ENCODE peak calls at places on chromosomes 13 and 19, in ten cellular contexts. I is WERI-Rb-1; W is neuronal stem cell; F is ascending aorta; X is neural crest cell; G is NCI-H2081; R is T-helper 9 cell; M is germinal center; H is activated T-helper 1 cell treated with anti-CD3 and anti-CD28 coated beads, Interleukin-12 subunit alpha, Interleukin-12 subunit beta, Interleukin-2, Interleukin-4 antibody, amounts not matched to agents 30 ng/mL and 10 ng/mL and 1 ng/mL, durations not matched to agents 14 hours and 24 hours and 36 hours; J is progenitor cell of endocrine pancreas. N is an unnamed sample.

GRCh38 chr13:33176526-33176925 is 109.0 kb downstream of the STARD13 start:
- DNase-seq in I (no peak), R (no peak), G (no peak), W (no peak), F (no peak), M (no peak), J (no peak), X (no peak), H (no peak), N (no peak)

GRCh38 chr19:55490478-55491436 is 2.5 kb downstream of the SSC5D start:
- DNase-seq in M (no peak), G (no peak), R (no peak), H (no peak), X (no peak), J (no peak), I (no peak), F (no peak), W (no peak), N (no peak)

GRCh38 chr13:60974296-60974695 is 441.4 kb downstream of the PCDH20 start:
- DNase-seq in M (no peak), W (no peak), H (no peak), G (no peak), I (no peak), X (no peak), F (no peak), J (no peak), R (no peak), N (no peak)

GRCh38 chr19:2461751-2462634 is 5.2 kb upstream of the LMNB2 start:
- DNase-seq in X (peak; percentile 40), M (peak; percentile 69), I (no peak), G (peak; percentile 40), W (peak; percentile 56), H (peak; percentile 73), F (no peak), R (peak; percentile 28), J (no peak), N (peak; percentile 36)

GRCh38 chr19:42158926-42159325 is 26.7 kb upstream of the POU2F2 start:
- DNase-seq in F (no peak), W (no peak), J (no peak), I (no peak), H (no peak), R (no peak), G (no peak), M (no peak), X (no peak), N (peak; percentile 25)

GRCh38 chr13:100438059-100438788 is 150.4 kb downstream of the GGACT start:
- DNase-seq in M (no peak), W (no peak), X (no peak), R (no peak), H (no peak), J (no peak), G (peak; percentile 51), F (no peak), I (no peak), N (no peak)

GRCh38 chr13:106753241-106753640 is 185.3 kb upstream of the ARGLU1 start:
- DNase-seq in I (peak; percentile 64), X (no peak), M (no peak), F (no peak), G (no peak), W (no peak), J (no peak), R (no peak), H (no peak), N (no peak)

GRCh38 chr19:7916137-7916907 is 1.7 kb downstream of the TGFBR3L start:
- DNase-seq in F (no peak), M (peak; percentile 38), J (no peak), W (no peak), H (peak; percentile 75), I (peak; percentile 54), X (no peak), R (peak; percentile 49), G (peak; percentile 14), N (peak; percentile 11)

GRCh38 chr13:50801087-50801931 is 42.2 kb downstream of the DLEU7 start:
- DNase-seq in J (peak; percentile 47), X (peak; percentile 73), G (peak; percentile 71), H (peak; percentile 50), F (peak; percentile 64), W (peak; percentile 76), M (peak; percentile 72), I (peak; percentile 38), R (peak; percentile 41), N (peak; percentile 74)

GRCh38 chr13:113564331-113565023 is 20.1 kb upstream of the TFDP1 start:
- DNase-seq in W (no peak), X (no peak), F (peak; percentile 45), G (no peak), R (no peak), H (no peak), I (no peak), M (no peak), J (no peak), N (no peak)

GRCh38 chr19:20422616-20423205 is 142.9 kb downstream of the ZNF737 start:
- DNase-seq in X (no peak), M (no peak), R (no peak), W (peak; percentile 41), H (no peak), J (no peak), F (no peak), I (peak; percentile 69), G (no peak), N (peak; percentile 26)

GRCh38 chr19:54548806-54549205 is 24.8 kb upstream of the LILRA2 start:
- DNase-seq in W (no peak), H (no peak), X (no peak), G (no peak), R (no peak), J (no peak), I (no peak), M (no peak), F (no peak), N (no peak)

GRCh38 chr19:33293255-33294057 is 8.9 kb downstream of the CEBPA start:
- DNase-seq in J (no peak), W (no peak), I (peak; percentile 35), X (no peak), F (no peak), G (peak; percentile 39), H (no peak), M (no peak), R (no peak), N (peak; percentile 83)

GRCh38 chr13:40236566-40237168 is 429.8 kb downstream of the FOXO1 start:
- DNase-seq in F (peak; percentile 94), W (no peak), G (no peak), I (no peak), J (no peak), H (no peak), X (no peak), M (no peak), R (no peak), N (peak; percentile 79)

GRCh38 chr19:43782311-43782660 is 1.5 kb upstream of the KCNN4 start:
- DNase-seq in F (no peak), G (no peak), W (no peak), H (no peak), I (no peak), M (no peak), X (no peak), R (no peak), J (no peak), N (no peak)

GRCh38 chr19:7852851-7853759 is 21.1 kb downstream of the PRR36 start:
- DNase-seq in I (peak; percentile 92), X (peak; percentile 72), W (peak; percentile 72), F (no peak), M (peak; percentile 89), H (peak; percentile 49), J (peak; percentile 96), G (peak; percentile 85), R (peak; percentile 60), N (peak; percentile 58)

GRCh38 chr13:111393221-111393790 is 72.9 kb downstream of the TEX29 start:
- DNase-seq in W (no peak), M (no peak), X (no peak), G (no peak), I (no peak), H (no peak), F (no peak), J (no peak), R (no peak), N (no peak)

GRCh38 chr19:38079926-38080380 is 144.1 kb downstream of the DPF1 start:
- DNase-seq in W (no peak), M (peak; percentile 38), I (no peak), R (no peak), G (peak; percentile 76), H (no peak), X (no peak), J (no peak), F (no peak), N (peak; percentile 62)

GRCh38 chr19:52331757-52332156 is 4.3 kb upstream of the ZNF610 start:
- DNase-seq in I (no peak), W (no peak), J (no peak), X (no peak), G (no peak), F (no peak), H (no peak), M (no peak), R (no peak), N (peak; percentile 2)

N was measured in fibroblast of villous mesenchyme.